ENCODE peak calls at places on chromosomes 5 and 9, in six cellular contexts. U is right atrium auricular region, Y is body of pancreas, E is suprapubic skin, N is GM12865, I is foreskin fibroblast. B is an unnamed sample.

GRCh38 chr5:124812771-124813358 is 66.4 kb upstream of the ZNF608 start:
- DNase-seq in I (no peak), N (no peak), Y (peak; percentile 27), E (no peak), U (no peak), B (no peak)

GRCh38 chr5:98772415-98773213 is 849 bp upstream of the RGMB start:
- DNase-seq in I (no peak), U (peak; percentile 82), N (peak; percentile 87), E (peak; percentile 89), Y (peak; percentile 80), B (no peak)

GRCh38 chr9:76271755-76272154 is 122.5 kb downstream of the RFK start:
- DNase-seq in E (no peak), N (no peak), U (no peak), I (no peak), Y (no peak), B (no peak)

GRCh38 chr9:122350577-122351355 is 20.1 kb upstream of the PTGS1 start:
- DNase-seq in U (peak; percentile 87), I (peak; percentile 56), Y (peak; percentile 78), E (peak; percentile 88), N (peak; percentile 75), B (no peak)

GRCh38 chr5:91383956-91384300 is 811 bp upstream of the ARRDC3 start:
- DNase-seq in U (no peak), E (no peak), I (no peak), N (peak; percentile 38), Y (peak; percentile 25), B (no peak)

GRCh38 chr5:113163328-113163727 is 186.7 kb downstream of the DCP2 start:
- DNase-seq in Y (no peak), U (no peak), E (no peak), N (no peak), I (peak; percentile 5), B (no peak)

GRCh38 chr9:128164332-128164885 is 4.3 kb downstream of the BBLN start:
- DNase-seq in E (no peak), I (no peak), N (no peak), Y (no peak), U (no peak), B (no peak)

GRCh38 chr5:134038143-134038542 is 33.4 kb upstream of the VDAC1 start:
- DNase-seq in N (no peak), Y (no peak), U (no peak), E (no peak), I (no peak), B (no peak)

GRCh38 chr5:172407241-172407691 is 47.1 kb downstream of the SH3PXD2B start:
- DNase-seq in N (no peak), E (no peak), I (peak; percentile 56), U (no peak), Y (no peak), B (no peak)

GRCh38 chr9:99400184-99400731 is 178.2 kb downstream of the SEC61B start:
- DNase-seq in U (no peak), E (no peak), Y (peak; percentile 27), N (no peak), I (no peak), B (no peak)

GRCh38 chr9:127448112-127448805 is 2.9 kb downstream of the RPL12 start:
- DNase-seq in E (no peak), U (no peak), N (no peak), I (no peak), Y (no peak), B (no peak)

GRCh38 chr5:139014726-139015125 is 139.6 kb upstream of the LRRTM2 start:
- DNase-seq in U (no peak), Y (peak; percentile 16), N (no peak), I (peak; percentile 72), E (no peak), B (peak; percentile 40)

GRCh38 chr5:127398508-127398907 is 107.9 kb downstream of the MEGF10 start:
- DNase-seq in E (no peak), Y (no peak), I (no peak), N (no peak), U (no peak), B (no peak)

GRCh38 chr9:69168709-69169217 is 5.3 kb upstream of the TJP2 start:
- DNase-seq in I (no peak), N (peak; percentile 78), E (no peak), U (no peak), Y (peak; percentile 49), B (no peak)

GRCh38 chr5:129361441-129362025 is 98.6 kb upstream of the ADAMTS19 start:
- DNase-seq in Y (no peak), U (no peak), E (no peak), N (peak; percentile 9), I (peak; percentile 6), B (peak; percentile 1)

GRCh38 chr9:122176916-122177315 is 17.2 kb downstream of the MORN5 start:
- DNase-seq in I (no peak), N (no peak), E (peak; percentile 24), Y (no peak), U (no peak), B (no peak)

GRCh38 chr9:72268961-72269360 is 96.0 kb downstream of the ZFAND5 start:
- DNase-seq in U (no peak), I (no peak), N (no peak), E (no peak), Y (no peak), B (no peak)

GRCh38 chr5:146243217-146243616 is 39.8 kb downstream of the RBM27 start:
- DNase-seq in U (no peak), Y (no peak), N (no peak), I (no peak), E (no peak), B (no peak)

GRCh38 chr5:78569441-78569840 is 79.1 kb downstream of the LHFPL2 start:
- DNase-seq in E (no peak), U (peak; percentile 78), Y (peak; percentile 75), I (peak; percentile 52), N (no peak), B (peak; percentile 53)

DNA sequence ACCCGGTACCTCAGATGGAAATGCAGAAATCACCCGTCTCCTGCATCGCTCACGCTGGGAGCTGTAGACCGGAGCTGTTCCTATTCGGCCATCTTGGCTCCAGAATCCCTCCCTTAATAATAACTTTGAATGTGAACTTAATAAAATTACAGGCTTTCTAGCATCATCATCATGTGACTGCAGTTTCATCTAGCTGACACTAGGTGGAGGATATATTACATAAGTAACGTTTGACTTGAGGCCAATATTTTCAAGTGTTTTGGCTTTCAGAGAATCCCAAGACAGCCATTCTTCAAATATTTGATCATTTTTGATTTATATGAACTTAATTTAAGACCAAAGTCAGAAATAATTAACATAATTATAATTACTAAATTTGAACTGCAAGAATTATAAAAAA is 474.9 kb upstream of the CDH10 start:
- DNase-seq in N (no peak), E (no peak), U (no peak), I (no peak), Y (no peak), B (no peak)
- TF ChIP-seq CTCF in N (no peak), E (no peak), U (no peak), I (no peak), Y (no peak), B (no peak)

DNA sequence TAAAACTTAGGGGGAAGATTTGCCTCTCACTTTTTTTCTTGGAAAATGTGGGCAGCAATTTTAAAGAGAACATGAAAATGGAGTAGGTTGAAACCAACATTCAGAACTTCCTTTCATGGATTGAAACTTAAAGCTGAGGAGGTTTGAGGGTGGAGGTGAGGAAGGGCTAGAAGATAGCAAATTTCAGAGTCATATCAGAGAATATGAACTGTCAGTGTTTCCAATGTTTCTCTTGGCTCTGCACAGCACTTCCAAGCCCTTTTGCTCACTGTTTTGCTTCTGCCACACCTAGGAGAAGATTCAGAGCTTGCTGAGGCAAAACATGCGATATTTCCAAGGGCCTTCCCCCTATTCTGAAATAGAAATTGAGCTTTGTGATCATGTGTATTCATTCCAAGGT is 281.0 kb downstream of the AOPEP start:
- DNase-seq in U (no peak), N (no peak), I (no peak), Y (no peak), E (no peak), B (no peak)
- H3K4me3 ChIP-seq in U (peak overlapping the region; percentile 82), N (no peak overlapping the region), I (peak overlapping the region; percentile 94), Y (peak overlapping the region; percentile 27), E (peak overlapping the region; percentile 83), B (peak overlapping the region; percentile 80)

GRCh38 chr5:109844148-109844547 is 154.4 kb downstream of the MAN2A1 start:
- DNase-seq in I (no peak), U (no peak), E (no peak), Y (no peak), N (no peak), B (no peak)
- TF ChIP-seq CTCF in I (peak; percentile 14), U (no peak), E (no peak), Y (no peak), N (no peak), B (peak; percentile 29)

GRCh38 chr5:157670662-157671591 is at the start of gene C5orf52:
- DNase-seq in I (no peak), U (peak; percentile 55), E (no peak), N (peak; percentile 31), Y (peak; percentile 25), B (no peak)
- H3K4me3 ChIP-seq in I (peak within 1 kb of the TSS; percentile 61), U (peak within 1 kb of the TSS; percentile 60), E (peak within 1 kb of the TSS; percentile 55), N (peak within 1 kb of the TSS; percentile 58), Y (no peak within 1 kb of the TSS), B (peak within 1 kb of the TSS; percentile 63)

GRCh38 chr9:124444166-124444565 is 6.1 kb upstream of the ADGRD2 start:
- DNase-seq in N (no peak), E (no peak), U (no peak), Y (no peak), I (no peak), B (no peak)
- TF ChIP-seq CTCF in N (no peak), E (no peak), U (no peak), Y (no peak), I (no peak), B (no peak)

GRCh38 chr5:34859253-34859652 is 20.3 kb downstream of the TTC23L start:
- DNase-seq in N (no peak), Y (no peak), I (no peak), U (no peak), E (no peak), B (no peak)

GRCh38 chr5:34857161-34857560 is 18.2 kb downstream of the TTC23L start:
- DNase-seq in E (no peak), N (no peak), Y (no peak), U (no peak), I (no peak), B (no peak)

GRCh38 chr5:34858798-34859197 is 19.8 kb downstream of the TTC23L start:
- DNase-seq in I (no peak), Y (no peak), U (no peak), E (no peak), N (no peak), B (no peak)

GRCh38 chr5:34854459-34855174 is 15.7 kb downstream of the TTC23L start:
- DNase-seq in E (no peak), U (no peak), Y (no peak), I (no peak), N (peak; percentile 82), B (no peak)

GRCh38 chr5:34857894-34858293 is 18.9 kb downstream of the TTC23L start:
- DNase-seq in Y (no peak), E (no peak), I (no peak), N (no peak), U (no peak), B (no peak)
- H3K4me3 ChIP-seq in Y (no peak overlapping the region), E (no peak overlapping the region), I (no peak overlapping the region), N (no peak overlapping the region), U (no peak overlapping the region), B (no peak overlapping the region)